ENCODE peak calls at places on chromosomes 12 and 14, in ten cellular contexts. N is CMK; G is NCI-H1694; P is kidney tubule cell; Z is fibroblast of lung; M is NCI-H146; L is SK-N-SH; E is osteocyte; S is effector CD4-positive, alpha-beta T cell; B is fibroblast of mammary gland. A is an unnamed sample.
A peak's percentile ranks its signal among the peaks of the same experiment; 100 is the strongest.

GRCh38 chr12:76943004-76943403 is 64.2 kb upstream of the CSRP2 start:
- DNase-seq in G (no peak), M (no peak), Z (no peak), S (no peak), N (no peak), B (no peak), E (no peak), L (no peak), P (no peak), A (no peak)

GRCh38 chr12:78898416-78898815 is 33.8 kb downstream of the SYT1 start:
- DNase-seq in S (no peak), L (peak; percentile 25), E (no peak), Z (peak; percentile 78), N (no peak), B (peak; percentile 33), G (peak; percentile 86), M (peak; percentile 37), P (no peak), A (peak; percentile 90)

GRCh38 chr14:70771781-70772212 is 37.5 kb downstream of the MAP3K9 start:
- DNase-seq in N (no peak), L (no peak), M (no peak), G (no peak), S (no peak), E (no peak), P (peak; percentile 82), Z (peak; percentile 42), B (no peak), A (no peak)

GRCh38 chr12:82625523-82625922 is 61.2 kb upstream of the TMTC2 start:
- DNase-seq in Z (no peak), G (no peak), B (no peak), M (peak; percentile 63), P (no peak), N (no peak), L (no peak), S (no peak), E (no peak), A (no peak)

GRCh38 chr12:1993341-1993740 is 10.9 kb downstream of the DCP1B start:
- DNase-seq in S (no peak), G (no peak), N (no peak), Z (peak; percentile 95), L (no peak), P (peak; percentile 80), M (no peak), B (peak; percentile 96), E (no peak), A (peak; percentile 86)

GRCh38 chr14:73339846-73340565 is 102.7 kb downstream of the PAPLN start:
- DNase-seq in E (no peak), N (no peak), G (peak; percentile 52), B (no peak), P (no peak), L (no peak), M (no peak), Z (no peak), S (no peak), A (no peak)

GRCh38 chr14:69620211-69620611 is 8.8 kb downstream of the SUSD6 start:
- DNase-seq in S (no peak), M (no peak), L (no peak), Z (peak; percentile 59), B (no peak), E (no peak), G (no peak), P (peak; percentile 70), N (no peak), A (no peak)

GRCh38 chr14:33432407-33433023 is 493.8 kb downstream of the NPAS3 start:
- DNase-seq in N (no peak), S (no peak), E (no peak), B (peak; percentile 54), G (peak; percentile 58), L (no peak), P (peak; percentile 33), Z (peak; percentile 42), M (peak; percentile 9), A (peak; percentile 56)

GRCh38 chr14:31893156-31893813 is 183.8 kb upstream of the ARHGAP5 start:
- DNase-seq in G (no peak), E (no peak), B (no peak), M (peak; percentile 34), P (peak; percentile 59), Z (peak; percentile 44), N (no peak), L (no peak), S (no peak), A (no peak)

GRCh38 chr14:100105357-100106169 is 40.3 kb downstream of the EVL start:
- DNase-seq in B (no peak), N (no peak), G (no peak), Z (no peak), L (no peak), S (no peak), P (no peak), M (no peak), E (no peak), A (no peak)

GRCh38 chr14:77615231-77616132 is 955 bp downstream of the SPTLC2 start:
- DNase-seq in Z (peak; percentile 49), L (peak; percentile 43), S (no peak), G (no peak), B (peak; percentile 52), E (peak; percentile 44), P (peak; percentile 61), N (no peak), M (peak; percentile 11), A (no peak)

GRCh38 chr12:111396726-111397445 is 8.8 kb upstream of the SH2B3 start:
- DNase-seq in P (peak; percentile 94), M (peak; percentile 74), E (peak; percentile 97), Z (peak; percentile 65), N (no peak), B (peak; percentile 74), G (peak; percentile 30), S (peak; percentile 87), L (peak; percentile 92), A (peak; percentile 75)

GRCh38 chr12:107352347-107353081 is 259.2 kb upstream of the CRY1 start:
- DNase-seq in S (no peak), E (no peak), M (no peak), B (no peak), Z (no peak), N (no peak), G (no peak), P (peak; percentile 19), L (no peak), A (no peak)

GRCh38 chr12:40565029-40565633 is 127.1 kb upstream of the CNTN1 start:
- DNase-seq in G (peak; percentile 60), N (no peak), B (no peak), L (peak; percentile 37), E (no peak), M (no peak), Z (no peak), P (no peak), S (no peak), A (no peak)

GRCh38 chr12:89783321-89784060 is 74.9 kb upstream of the ATP2B1 start:
- DNase-seq in E (no peak), Z (peak; percentile 15), S (no peak), B (peak; percentile 78), L (no peak), P (peak; percentile 46), N (no peak), M (no peak), G (no peak), A (peak; percentile 59)

GRCh38 chr14:100294213-100294962 is 11.9 kb downstream of the SLC25A29 start:
- DNase-seq in N (no peak), S (no peak), B (peak; percentile 36), M (no peak), E (no peak), G (no peak), L (no peak), P (peak; percentile 71), Z (no peak), A (peak; percentile 58)

GRCh38 chr12:95143784-95144205 is 70.4 kb upstream of the NR2C1 start:
- DNase-seq in P (no peak), S (no peak), N (no peak), G (no peak), B (peak; percentile 7), M (no peak), Z (peak; percentile 39), E (no peak), L (no peak), A (peak; percentile 74)

GRCh38 chr14:31069343-31069742 is 43.2 kb upstream of the STRN3 start:
- DNase-seq in B (no peak), L (no peak), G (no peak), N (no peak), Z (no peak), E (no peak), M (no peak), P (no peak), S (no peak), A (no peak)

GRCh38 chr12:94615284-94616216 is 34.8 kb downstream of the TMCC3 start:
- DNase-seq in S (no peak), M (no peak), Z (peak; percentile 59), N (no peak), B (peak; percentile 69), E (no peak), L (no peak), G (peak; percentile 9), P (peak; percentile 93), A (peak; percentile 44)

GRCh38 chr12:120235369-120236123 is 30.0 kb downstream of the PXN start:
- DNase-seq in M (no peak), E (no peak), S (no peak), B (peak; percentile 46), P (no peak), G (no peak), L (no peak), Z (no peak), N (no peak), A (no peak)

GRCh38 chr14:50762001-50762930 is 68.7 kb downstream of the NIN start:
- DNase-seq in N (no peak), G (no peak), L (no peak), E (no peak), S (no peak), M (no peak), Z (peak; percentile 92), P (peak; percentile 79), B (peak; percentile 97), A (peak; percentile 37)

GRCh38 chr14:36056846-36057245 is 119.7 kb downstream of the PTCSC3 start:
- DNase-seq in M (peak; percentile 5), Z (no peak), G (no peak), E (no peak), P (peak; percentile 65), S (no peak), B (no peak), L (no peak), N (no peak), A (no peak)

GRCh38 chr14:55354500-55354899 is 57.1 kb downstream of the ATG14 start:
- DNase-seq in Z (peak; percentile 38), S (peak; percentile 71), G (peak; percentile 73), M (peak; percentile 74), E (peak; percentile 79), L (peak; percentile 63), B (peak; percentile 59), N (no peak), P (peak; percentile 61), A (peak; percentile 61)

GRCh38 chr14:100017578-100017977 is 47.6 kb upstream of the EVL start:
- DNase-seq in P (no peak), G (no peak), E (no peak), L (no peak), N (no peak), B (peak; percentile 56), Z (peak; percentile 89), S (no peak), M (no peak), A (no peak)

GRCh38 chr14:105646175-105646574 is 119.8 kb downstream of the TMEM121 start:
- DNase-seq in P (no peak), S (no peak), M (no peak), E (no peak), G (peak; percentile 46), L (no peak), Z (no peak), B (no peak), N (no peak), A (no peak)

A was measured in fibroblast of the aortic adventitia.